ENCODE peak calls at places on chromosomes 4 and X, in six cellular contexts. J is PC-3, E is HCT116, Q is MM.1S, Z is hepatocyte, S is neural progenitor cell. N is an unnamed sample.

GRCh38 chrX:11934089-11934488 is 176.1 kb downstream of the MSL3 start:
- DNase-seq in J (no peak), E (no peak), Q (no peak), Z (no peak), S (no peak), N (no peak)

GRCh38 chr4:48112017-48112667 is 21.9 kb downstream of the TXK start:
- DNase-seq in J (peak; percentile 40), E (no peak), Q (no peak), Z (no peak), S (no peak), N (no peak)

GRCh38 chrX:47204970-47205369 is 11.3 kb downstream of the UBA1 start:
- DNase-seq in J (no peak), E (no peak), Q (no peak), Z (no peak), S (peak; percentile 39), N (no peak)

GRCh38 chr4:44425614-44426208 is 22.9 kb downstream of the KCTD8 start:
- DNase-seq in J (peak; percentile 66), E (no peak), Q (no peak), Z (peak; percentile 29), S (peak; percentile 72), N (no peak)

GRCh38 chr4:94741304-94741703 is 16.5 kb upstream of the BMPR1B start:
- DNase-seq in J (no peak), E (no peak), Q (no peak), Z (no peak), S (no peak), N (no peak)

GRCh38 chr4:38867478-38868054 is at the start of gene FAM114A1:
- DNase-seq in J (peak; percentile 77), E (no peak), Q (peak; percentile 73), Z (peak; percentile 94), S (peak; percentile 79), N (no peak)

GRCh38 chr4:55545133-55545532 is 1.6 kb downstream of the CLOCK start:
- DNase-seq in J (peak; percentile 46), E (peak; percentile 28), Q (no peak), Z (no peak), S (peak; percentile 31), N (no peak)

GRCh38 chr4:33722800-33723511 is 2521.4 kb downstream of the ARAP2 start:
- DNase-seq in J (peak; percentile 15), E (no peak), Q (no peak), Z (no peak), S (no peak), N (no peak)

GRCh38 chr4:33482773-33483172 is 2761.5 kb downstream of the ARAP2 start:
- DNase-seq in J (peak; percentile 74), E (no peak), Q (no peak), Z (no peak), S (no peak), N (no peak)

GRCh38 chr4:150096625-150097024 is 18.4 kb downstream of the DCLK2 start:
- DNase-seq in J (no peak), E (no peak), Q (no peak), Z (no peak), S (peak; percentile 74), N (no peak)

GRCh38 chrX:7083468-7084396 is 63.8 kb upstream of the STS start:
- DNase-seq in J (peak; percentile 89), E (peak; percentile 23), Q (peak; percentile 93), Z (no peak), S (no peak), N (peak; percentile 90)

GRCh38 chr4:169795585-169795984 is 37.8 kb upstream of the HPF1 start:
- DNase-seq in J (peak; percentile 50), E (no peak), Q (no peak), Z (no peak), S (no peak), N (no peak)

GRCh38 chr4:145388043-145388442 is 93.6 kb upstream of the SMAD1 start:
- DNase-seq in J (peak; percentile 48), E (no peak), Q (peak; percentile 48), Z (no peak), S (no peak), N (peak; percentile 11)

GRCh38 chr4:92303621-92304027 is at the start of gene GRID2:
- DNase-seq in J (peak; percentile 44), E (peak; percentile 7), Q (no peak), Z (peak; percentile 38), S (peak; percentile 75), N (no peak)

GRCh38 chr4:112370466-112370865 is 73.3 kb downstream of the ALPK1 start:
- DNase-seq in J (no peak), E (no peak), Q (no peak), Z (no peak), S (no peak), N (no peak)

GRCh38 chrX:133648594-133648993 is 233.3 kb upstream of the GPC4 start:
- DNase-seq in J (no peak), E (no peak), Q (no peak), Z (no peak), S (no peak), N (no peak)

GRCh38 chrX:57583477-57583876 is 8.3 kb upstream of the ZXDB start:
- DNase-seq in J (peak; percentile 61), E (no peak), Q (no peak), Z (peak; percentile 13), S (no peak), N (no peak)

GRCh38 chrX:18946157-18946556 is 37.8 kb downstream of the PHKA2 start:
- DNase-seq in J (peak; percentile 61), E (no peak), Q (no peak), Z (no peak), S (no peak), N (no peak)

GRCh38 chrX:130082244-130083106 is 27.8 kb downstream of the ELF4 start:
- DNase-seq in J (no peak), E (no peak), Q (peak; percentile 82), Z (no peak), S (no peak), N (peak; percentile 67)

GRCh38 chrX:132413459-132413858 is 75.4 kb downstream of the MBNL3 start:
- DNase-seq in J (no peak), E (peak; percentile 32), Q (no peak), Z (peak; percentile 31), S (peak; percentile 33), N (no peak)

GRCh38 chr4:20305976-20306375 is 54.3 kb downstream of the SLIT2 start:
- DNase-seq in J (peak; percentile 36), E (no peak), Q (peak; percentile 41), Z (peak; percentile 18), S (no peak), N (no peak)

GRCh38 chr4:172411180-172411579 is 598.0 kb downstream of the GALNTL6 start:
- DNase-seq in J (no peak), E (no peak), Q (no peak), Z (no peak), S (no peak), N (no peak)

GRCh38 chr4:179624768-179625181 is 2182.5 kb upstream of the AGA start:
- DNase-seq in J (peak; percentile 38), E (no peak), Q (peak; percentile 86), Z (peak; percentile 12), S (peak; percentile 2), N (no peak)

GRCh38 chrX:109856974-109857373 is 123.9 kb upstream of the ACSL4 start:
- DNase-seq in J (peak; percentile 57), E (no peak), Q (peak; percentile 39), Z (peak; percentile 40), S (peak; percentile 42), N (peak; percentile 35)

GRCh38 chr4:26126135-26126718 is 194.6 kb upstream of the RBPJ start:
- DNase-seq in J (no peak), E (no peak), Q (no peak), Z (no peak), S (no peak), N (no peak)

GRCh38 chr4:3477750-3478430 is 14.8 kb downstream of the DOK7 start:
- DNase-seq in J (no peak), E (no peak), Q (no peak), Z (no peak), S (peak; percentile 58), N (no peak)

GRCh38 chrX:78957049-78957767 is 12.0 kb downstream of the P2RY10 start:
- DNase-seq in J (no peak), E (no peak), Q (no peak), Z (no peak), S (no peak), N (no peak)

GRCh38 chrX:30504309-30504708 is 73.3 kb downstream of the TASL start:
- DNase-seq in J (peak; percentile 64), E (peak; percentile 16), Q (peak; percentile 21), Z (peak; percentile 44), S (peak; percentile 20), N (peak; percentile 14)

GRCh38 chr4:74504212-74504611 is 59.3 kb downstream of the AREG start:
- DNase-seq in J (peak; percentile 45), E (no peak), Q (no peak), Z (no peak), S (no peak), N (no peak)

DNA sequence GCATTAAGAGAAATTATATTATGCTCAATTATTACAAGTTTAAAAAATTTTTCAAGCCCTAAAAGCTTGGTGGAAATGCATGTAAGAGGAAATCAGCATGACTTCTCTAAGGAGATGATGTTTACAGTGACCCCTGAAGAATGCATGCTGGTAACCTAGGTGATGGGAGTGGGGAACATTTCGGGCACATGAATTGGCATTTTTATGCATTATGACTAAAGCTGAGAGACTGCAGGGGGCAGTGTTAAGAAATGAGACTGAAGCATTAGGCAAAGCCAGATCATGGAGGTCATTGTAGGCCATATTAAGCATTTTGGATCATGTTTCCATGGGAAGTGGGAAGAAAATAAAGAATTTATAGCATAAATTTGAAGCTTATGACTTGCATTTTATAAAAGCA is 421.3 kb downstream of the FAT4 start:
- DNase-seq in J (peak; percentile 44), E (no peak), Q (no peak), Z (no peak), S (no peak), N (no peak)
- H3K4me2 ChIP-seq in J (no peak overlapping the region), E (peak overlapping the region; percentile 50), Q (no peak overlapping the region), Z (no peak overlapping the region), S (no peak overlapping the region), N (no peak overlapping the region)

GRCh38 chrX:119218198-119218597 is 17.9 kb upstream of the PGRMC1 start:
- DNase-seq in J (peak; percentile 60), E (no peak), Q (no peak), Z (no peak), S (no peak), N (peak; percentile 2)
- TF ChIP-seq CTCF in J (peak; percentile 72), E (peak; percentile 25), Q (peak; percentile 50), Z (peak; percentile 47), S (peak; percentile 52), N (peak; percentile 72)

GRCh38 chr4:161555689-161556660 is 607.8 kb downstream of the FSTL5 start:
- DNase-seq in J (peak; percentile 32), E (no peak), Q (no peak), Z (no peak), S (no peak), N (no peak)

DNA sequence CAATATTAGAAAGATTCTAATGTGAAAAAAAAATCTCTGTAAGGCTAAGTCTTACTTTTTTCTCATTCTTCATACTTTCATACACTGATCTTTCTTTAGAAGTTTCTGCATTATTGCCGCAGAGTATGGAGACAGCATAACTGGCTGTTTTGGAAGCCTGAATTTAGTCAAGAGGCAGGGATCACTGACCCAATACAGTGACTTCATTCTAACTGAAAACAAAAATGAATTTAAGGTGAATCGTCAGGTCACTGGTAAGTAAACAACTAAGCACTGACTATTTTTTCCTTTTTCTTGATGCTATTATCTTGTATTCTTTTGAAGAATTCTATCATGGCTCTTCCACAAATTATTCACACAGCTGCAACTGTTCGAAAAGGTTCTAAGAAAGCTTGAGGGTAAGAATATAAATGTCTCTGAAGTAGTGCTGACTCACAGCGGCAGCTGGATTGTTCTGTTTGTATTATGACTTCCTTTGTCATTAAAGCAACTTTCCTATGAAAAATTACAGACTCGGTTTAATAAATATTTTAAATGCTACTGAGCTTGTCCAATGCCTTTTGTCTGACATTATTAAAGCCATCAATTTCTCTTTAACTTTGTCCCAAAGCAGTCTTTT is 609.3 kb downstream of the FSTL5 start:
- DNase-seq in J (peak; percentile 59), E (no peak), Q (no peak), Z (no peak), S (no peak), N (no peak)
- TF ChIP-seq EZH2phosphoT487 in J (no peak), E (no peak), Q (no peak), Z (no peak), S (no peak), N (no peak)

GRCh38 chrX:17078031-17078730 is 131.7 kb downstream of the REPS2 start:
- DNase-seq in J (peak; percentile 42), E (no peak), Q (no peak), Z (no peak), S (no peak), N (no peak)
- H3K4me2 ChIP-seq in J (peak overlapping the region; percentile 27), E (peak overlapping the region; percentile 43), Q (peak overlapping the region; percentile 1), Z (no peak overlapping the region), S (no peak overlapping the region), N (no peak overlapping the region)